ENCODE peak calls at places on chromosomes 3 and 15, in seven cellular contexts. One of them, this sample, is unnamed.

GRCh38 chr3:33883538-33884203 is 85.2 kb downstream of the PDCD6IP start:
- DNase-seq in esophagus squamous epithelium: no peak
- DNase-seq in NB4: peak
- DNase-seq in GM12891: no peak
- DNase-seq in uterus: no peak
- DNase-seq in ovary: no peak
- DNase-seq in sigmoid colon: no peak
- DNase-seq in this sample: no peak

GRCh38 chr15:78317145-78317836 is 17.9 kb upstream of the SKIC8 start:
- DNase-seq in esophagus squamous epithelium: no peak
- DNase-seq in NB4: peak
- DNase-seq in GM12891: no peak
- DNase-seq in uterus: no peak
- DNase-seq in ovary: no peak
- DNase-seq in sigmoid colon: peak
- DNase-seq in this sample: no peak

GRCh38 chr3:99843590-99844260 is 26.1 kb downstream of the CMSS1 start:
- DNase-seq in esophagus squamous epithelium: no peak
- DNase-seq in NB4: no peak
- DNase-seq in GM12891: no peak
- DNase-seq in uterus: no peak
- DNase-seq in ovary: peak
- DNase-seq in sigmoid colon: no peak
- DNase-seq in this sample: no peak

GRCh38 chr3:32239638-32240550 is 1.4 kb downstream of the CMTM8 start:
- DNase-seq in esophagus squamous epithelium: no peak
- DNase-seq in NB4: peak
- DNase-seq in GM12891: peak
- DNase-seq in uterus: no peak
- DNase-seq in ovary: no peak
- DNase-seq in sigmoid colon: no peak
- DNase-seq in this sample: no peak

GRCh38 chr3:178086419-178086818 is 449.8 kb upstream of the KCNMB2 start:
- DNase-seq in esophagus squamous epithelium: no peak
- DNase-seq in NB4: peak
- DNase-seq in GM12891: no peak
- DNase-seq in uterus: no peak
- DNase-seq in ovary: no peak
- DNase-seq in sigmoid colon: no peak
- DNase-seq in this sample: no peak

GRCh38 chr3:126031981-126032471 is 51.9 kb downstream of the SLC41A3 start:
- DNase-seq in esophagus squamous epithelium: no peak
- DNase-seq in NB4: no peak
- DNase-seq in GM12891: no peak
- DNase-seq in uterus: no peak
- DNase-seq in ovary: no peak
- DNase-seq in sigmoid colon: peak
- DNase-seq in this sample: no peak

GRCh38 chr3:9976736-9977709 is 9.6 kb downstream of the EMC3 start:
- DNase-seq in esophagus squamous epithelium: peak
- DNase-seq in NB4: peak
- DNase-seq in GM12891: no peak
- DNase-seq in uterus: peak
- DNase-seq in ovary: peak
- DNase-seq in sigmoid colon: peak
- DNase-seq in this sample: peak

GRCh38 chr3:120160050-120160449 is 65.8 kb upstream of the GSK3B start:
- DNase-seq in esophagus squamous epithelium: peak
- DNase-seq in NB4: peak
- DNase-seq in GM12891: no peak
- DNase-seq in uterus: no peak
- DNase-seq in ovary: no peak
- DNase-seq in sigmoid colon: peak
- DNase-seq in this sample: peak

GRCh38 chr3:127454051-127454450 is 136.5 kb downstream of the TPRA1 start:
- DNase-seq in esophagus squamous epithelium: no peak
- DNase-seq in NB4: no peak
- DNase-seq in GM12891: no peak
- DNase-seq in uterus: peak
- DNase-seq in ovary: no peak
- DNase-seq in sigmoid colon: peak
- DNase-seq in this sample: no peak

GRCh38 chr3:158792709-158793108 is 9.1 kb upstream of the MFSD1 start:
- DNase-seq in esophagus squamous epithelium: no peak
- DNase-seq in NB4: no peak
- DNase-seq in GM12891: no peak
- DNase-seq in uterus: no peak
- DNase-seq in ovary: no peak
- DNase-seq in sigmoid colon: no peak
- DNase-seq in this sample: no peak

GRCh38 chr3:76470285-76470684 is 569.6 kb upstream of the ROBO2 start:
- DNase-seq in esophagus squamous epithelium: no peak
- DNase-seq in NB4: no peak
- DNase-seq in GM12891: no peak
- DNase-seq in uterus: no peak
- DNase-seq in ovary: no peak
- DNase-seq in sigmoid colon: no peak
- DNase-seq in this sample: no peak

GRCh38 chr3:141812586-141812985 is 49.4 kb downstream of the GRK7 start:
- DNase-seq in esophagus squamous epithelium: no peak
- DNase-seq in NB4: no peak
- DNase-seq in GM12891: no peak
- DNase-seq in uterus: no peak
- DNase-seq in ovary: no peak
- DNase-seq in sigmoid colon: no peak
- DNase-seq in this sample: no peak

GRCh38 chr3:41035445-41036022 is 163.8 kb upstream of the CTNNB1 start:
- DNase-seq in esophagus squamous epithelium: no peak
- DNase-seq in NB4: no peak
- DNase-seq in GM12891: no peak
- DNase-seq in uterus: no peak
- DNase-seq in ovary: no peak
- DNase-seq in sigmoid colon: no peak
- DNase-seq in this sample: no peak

GRCh38 chr3:47381317-47382157 is 716 bp downstream of the PTPN23 start:
- DNase-seq in esophagus squamous epithelium: peak
- DNase-seq in NB4: peak
- DNase-seq in GM12891: peak
- DNase-seq in uterus: peak
- DNase-seq in ovary: peak
- DNase-seq in sigmoid colon: peak
- DNase-seq in this sample: peak

GRCh38 chr15:44712108-44713005 is 1.0 kb downstream of the B2M start:
- DNase-seq in esophagus squamous epithelium: no peak
- DNase-seq in NB4: peak
- DNase-seq in GM12891: no peak
- DNase-seq in uterus: peak
- DNase-seq in ovary: peak
- DNase-seq in sigmoid colon: peak
- DNase-seq in this sample: peak

GRCh38 chr15:89490550-89491315 is 5.7 kb downstream of the RHCG start:
- DNase-seq in esophagus squamous epithelium: no peak
- DNase-seq in NB4: no peak
- DNase-seq in GM12891: no peak
- DNase-seq in uterus: no peak
- DNase-seq in ovary: no peak
- DNase-seq in sigmoid colon: peak
- DNase-seq in this sample: no peak

DNA sequence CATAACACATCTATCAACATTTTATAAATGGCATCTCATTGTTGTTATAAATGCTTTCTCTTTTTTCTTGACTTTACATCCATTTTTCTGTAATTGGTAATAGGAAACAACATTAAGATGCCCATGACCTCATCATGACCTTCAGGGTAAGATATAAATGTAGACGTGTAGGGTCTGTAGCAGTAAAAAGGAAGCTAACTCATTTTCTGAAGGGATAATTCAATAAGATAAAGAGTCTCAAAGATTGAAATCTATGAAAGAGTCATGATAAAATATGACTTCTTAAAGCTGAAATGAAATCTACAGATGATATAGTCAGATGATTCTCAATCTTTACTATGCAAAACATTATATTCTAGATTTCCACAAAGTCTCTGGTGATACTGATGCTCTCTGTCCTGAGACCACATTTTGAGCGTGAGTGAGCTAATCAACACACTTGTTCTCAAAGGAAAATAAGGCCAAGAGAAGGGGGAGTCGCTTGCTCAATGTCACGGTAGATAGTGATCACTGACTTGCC is 38.5 kb downstream of the TPRG1 start:
- DNase-seq in esophagus squamous epithelium: no peak
- DNase-seq in NB4: no peak
- DNase-seq in GM12891: no peak
- DNase-seq in uterus: no peak
- DNase-seq in ovary: no peak
- DNase-seq in sigmoid colon: no peak
- DNase-seq in this sample: no peak
- TF ChIP-seq POLR2A in esophagus squamous epithelium: no peak
- TF ChIP-seq POLR2A in NB4: no peak
- TF ChIP-seq POLR2A in GM12891: no peak
- TF ChIP-seq POLR2A in uterus: no peak
- TF ChIP-seq POLR2A in ovary: no peak
- TF ChIP-seq POLR2A in sigmoid colon: no peak
- TF ChIP-seq POLR2A in this sample: no peak

GRCh38 chr3:25427155-25428002 is 684 bp upstream of the RARB start:
- DNase-seq in esophagus squamous epithelium: no peak
- DNase-seq in NB4: no peak
- DNase-seq in GM12891: no peak
- DNase-seq in uterus: no peak
- DNase-seq in ovary: no peak
- DNase-seq in sigmoid colon: no peak
- DNase-seq in this sample: no peak

GRCh38 chr3:25426408-25426807 is 1.7 kb upstream of the RARB start:
- DNase-seq in esophagus squamous epithelium: no peak
- DNase-seq in NB4: no peak
- DNase-seq in GM12891: no peak
- DNase-seq in uterus: no peak
- DNase-seq in ovary: no peak
- DNase-seq in sigmoid colon: no peak
- DNase-seq in this sample: no peak

GRCh38 chr3:25428950-25429349 is 887 bp downstream of the RARB start:
- DNase-seq in esophagus squamous epithelium: no peak
- DNase-seq in NB4: no peak
- DNase-seq in GM12891: no peak
- DNase-seq in uterus: no peak
- DNase-seq in ovary: no peak
- DNase-seq in sigmoid colon: no peak
- DNase-seq in this sample: no peak

GRCh38 chr3:25429441-25429907 is 1.4 kb downstream of the RARB start:
- DNase-seq in esophagus squamous epithelium: no peak
- DNase-seq in NB4: no peak
- DNase-seq in GM12891: no peak
- DNase-seq in uterus: no peak
- DNase-seq in ovary: no peak
- DNase-seq in sigmoid colon: no peak
- DNase-seq in this sample: no peak

DNA sequence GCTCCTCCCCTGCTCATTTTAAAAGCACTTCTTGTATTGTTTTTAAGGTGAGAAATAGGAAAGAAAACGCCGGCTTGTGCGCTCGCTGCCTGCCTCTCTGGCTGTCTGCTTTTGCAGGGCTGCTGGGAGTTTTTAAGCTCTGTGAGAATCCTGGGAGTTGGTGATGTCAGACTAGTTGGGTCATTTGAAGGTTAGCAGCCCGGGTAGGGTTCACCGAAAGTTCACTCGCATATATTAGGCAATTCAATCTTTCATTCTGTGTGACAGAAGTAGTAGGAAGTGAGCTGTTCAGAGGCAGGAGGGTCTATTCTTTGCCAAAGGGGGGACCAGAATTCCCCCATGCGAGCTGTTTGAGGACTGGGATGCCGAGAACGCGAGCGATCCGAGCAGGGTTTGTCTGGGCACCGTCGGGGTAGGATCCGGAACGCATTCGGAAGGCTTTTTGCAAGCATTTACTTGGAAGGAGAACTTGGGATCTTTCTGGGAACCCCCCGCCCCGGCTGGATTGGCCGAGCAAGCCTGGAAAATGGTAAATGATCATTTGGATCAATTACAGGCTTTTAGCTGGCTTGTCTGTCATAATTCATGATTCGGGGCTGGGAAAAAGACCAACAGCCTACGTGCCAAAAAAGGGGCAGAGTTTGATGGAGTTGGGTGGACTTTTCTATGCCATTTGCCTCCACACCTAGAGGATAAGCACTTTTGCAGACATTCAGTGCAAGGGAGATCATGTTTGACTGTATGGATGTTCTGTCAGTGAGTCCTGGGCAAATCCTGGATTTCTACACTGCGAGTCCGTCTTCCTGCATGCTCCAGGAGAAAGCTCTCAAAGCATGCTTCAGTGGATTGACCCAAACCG is at the start of gene RARB:
- DNase-seq in esophagus squamous epithelium: no peak
- DNase-seq in NB4: peak
- DNase-seq in GM12891: no peak
- DNase-seq in uterus: peak
- DNase-seq in ovary: peak
- DNase-seq in sigmoid colon: peak
- DNase-seq in this sample: peak
- TF ChIP-seq POLR2A in esophagus squamous epithelium: no peak
- TF ChIP-seq POLR2A in NB4: no peak
- TF ChIP-seq POLR2A in GM12891: no peak
- TF ChIP-seq POLR2A in uterus: peak
- TF ChIP-seq POLR2A in ovary: peak
- TF ChIP-seq POLR2A in sigmoid colon: peak
- TF ChIP-seq POLR2A in this sample: peak

DNA sequence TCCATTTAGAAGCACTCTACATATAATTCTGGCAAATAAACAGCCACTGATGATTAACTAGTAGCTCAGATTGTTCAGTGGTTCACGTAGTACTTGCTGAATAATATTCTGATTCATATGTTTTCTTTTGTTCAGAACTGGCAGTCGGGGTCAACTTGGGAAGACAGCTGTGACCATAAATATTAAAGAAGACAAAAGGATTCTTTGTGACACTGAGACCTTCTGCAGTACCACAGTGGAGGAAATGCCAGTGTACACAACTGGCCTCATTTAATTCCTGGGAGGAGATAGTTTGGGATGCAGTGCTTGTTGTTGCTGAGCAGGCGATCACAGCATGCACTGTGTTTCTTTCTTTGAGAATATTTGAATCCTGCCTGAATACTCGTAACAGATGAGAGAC is 26.6 kb upstream of the MCF2L2 start:
- DNase-seq in esophagus squamous epithelium: no peak
- DNase-seq in NB4: no peak
- DNase-seq in GM12891: no peak
- DNase-seq in uterus: no peak
- DNase-seq in ovary: no peak
- DNase-seq in sigmoid colon: no peak
- DNase-seq in this sample: no peak
- TF ChIP-seq POLR2A in esophagus squamous epithelium: no peak
- TF ChIP-seq POLR2A in NB4: no peak
- TF ChIP-seq POLR2A in GM12891: no peak
- TF ChIP-seq POLR2A in uterus: no peak
- TF ChIP-seq POLR2A in ovary: no peak
- TF ChIP-seq POLR2A in sigmoid colon: no peak
- TF ChIP-seq POLR2A in this sample: no peak

GRCh38 chr3:143413372-143413771 is 293.8 kb downstream of the CHST2 start:
- DNase-seq in esophagus squamous epithelium: no peak
- DNase-seq in NB4: no peak
- DNase-seq in GM12891: no peak
- DNase-seq in uterus: no peak
- DNase-seq in ovary: no peak
- DNase-seq in sigmoid colon: no peak
- DNase-seq in this sample: no peak
- TF ChIP-seq POLR2A in esophagus squamous epithelium: no peak
- TF ChIP-seq POLR2A in NB4: no peak
- TF ChIP-seq POLR2A in GM12891: no peak
- TF ChIP-seq POLR2A in uterus: no peak
- TF ChIP-seq POLR2A in ovary: no peak
- TF ChIP-seq POLR2A in sigmoid colon: no peak
- TF ChIP-seq POLR2A in this sample: no peak

GRCh38 chr3:197782230-197782629 is 8.8 kb upstream of the LRCH3 start:
- DNase-seq in esophagus squamous epithelium: no peak
- DNase-seq in NB4: no peak
- DNase-seq in GM12891: no peak
- DNase-seq in uterus: no peak
- DNase-seq in ovary: no peak
- DNase-seq in sigmoid colon: no peak
- DNase-seq in this sample: no peak
- TF ChIP-seq POLR2A in esophagus squamous epithelium: no peak
- TF ChIP-seq POLR2A in NB4: no peak
- TF ChIP-seq POLR2A in GM12891: no peak
- TF ChIP-seq POLR2A in uterus: no peak
- TF ChIP-seq POLR2A in ovary: no peak
- TF ChIP-seq POLR2A in sigmoid colon: no peak
- TF ChIP-seq POLR2A in this sample: no peak